ENCODE peak calls at places on chromosomes 1 and 21, in eight cellular contexts. One of them, this sample, is unnamed.

GRCh38 chr1:17168480-17168878 is 36.4 kb upstream of the PADI1 start:
- DNase-seq in GM13977: no peak
- DNase-seq in fibroblast of lung: peak; percentile 94
- DNase-seq in brain microvascular endothelial cell: peak; percentile 64
- DNase-seq in GM23338: no peak
- DNase-seq in neural crest cell: no peak
- DNase-seq in cardiac fibroblast: peak; percentile 74
- DNase-seq in lung: no peak
- DNase-seq in this sample: no peak

GRCh38 chr21:32884062-32884461 is 112.5 kb upstream of the PAXBP1 start:
- DNase-seq in GM23338: peak; percentile 59
- DNase-seq in neural crest cell: no peak
- DNase-seq in lung: no peak
- DNase-seq in GM13977: no peak
- DNase-seq in fibroblast of lung: no peak
- DNase-seq in brain microvascular endothelial cell: no peak
- DNase-seq in cardiac fibroblast: no peak
- DNase-seq in this sample: no peak

GRCh38 chr1:162285149-162285561 is 91.5 kb downstream of the SPATA46 start:
- DNase-seq in fibroblast of lung: peak; percentile 48
- DNase-seq in GM13977: no peak
- DNase-seq in cardiac fibroblast: no peak
- DNase-seq in lung: peak; percentile 74
- DNase-seq in neural crest cell: no peak
- DNase-seq in GM23338: peak; percentile 9
- DNase-seq in brain microvascular endothelial cell: no peak
- DNase-seq in this sample: no peak

GRCh38 chr1:184199036-184199796 is 147.7 kb downstream of the TSEN15 start:
- DNase-seq in brain microvascular endothelial cell: no peak
- DNase-seq in neural crest cell: no peak
- DNase-seq in GM13977: no peak
- DNase-seq in GM23338: no peak
- DNase-seq in cardiac fibroblast: no peak
- DNase-seq in lung: no peak
- DNase-seq in fibroblast of lung: peak; percentile 59
- DNase-seq in this sample: no peak

GRCh38 chr1:157852476-157852875 is 10.9 kb upstream of the CD5L start:
- DNase-seq in GM23338: no peak
- DNase-seq in cardiac fibroblast: no peak
- DNase-seq in neural crest cell: no peak
- DNase-seq in lung: no peak
- DNase-seq in brain microvascular endothelial cell: no peak
- DNase-seq in GM13977: no peak
- DNase-seq in fibroblast of lung: peak; percentile 78
- DNase-seq in this sample: no peak

GRCh38 chr1:205259998-205260397 is 32.3 kb downstream of the TMCC2 start:
- DNase-seq in neural crest cell: no peak
- DNase-seq in GM13977: no peak
- DNase-seq in lung: no peak
- DNase-seq in cardiac fibroblast: no peak
- DNase-seq in fibroblast of lung: no peak
- DNase-seq in brain microvascular endothelial cell: no peak
- DNase-seq in GM23338: no peak
- DNase-seq in this sample: no peak

GRCh38 chr1:207910678-207911354 is at the start of gene CD34:
- DNase-seq in brain microvascular endothelial cell: no peak
- DNase-seq in neural crest cell: peak; percentile 25
- DNase-seq in lung: no peak
- DNase-seq in cardiac fibroblast: peak; percentile 28
- DNase-seq in fibroblast of lung: peak; percentile 40
- DNase-seq in GM23338: peak; percentile 73
- DNase-seq in GM13977: no peak
- DNase-seq in this sample: no peak

GRCh38 chr1:112998592-112999235 is 42.7 kb upstream of the SLC16A1 start:
- DNase-seq in GM13977: no peak
- DNase-seq in brain microvascular endothelial cell: peak; percentile 80
- DNase-seq in neural crest cell: no peak
- DNase-seq in cardiac fibroblast: peak; percentile 98
- DNase-seq in fibroblast of lung: peak; percentile 82
- DNase-seq in lung: no peak
- DNase-seq in GM23338: no peak
- DNase-seq in this sample: peak; percentile 80

GRCh38 chr1:70153739-70154138 is 51.6 kb downstream of the LRRC40 start:
- DNase-seq in brain microvascular endothelial cell: no peak
- DNase-seq in neural crest cell: no peak
- DNase-seq in GM23338: no peak
- DNase-seq in fibroblast of lung: no peak
- DNase-seq in GM13977: no peak
- DNase-seq in lung: no peak
- DNase-seq in cardiac fibroblast: no peak
- DNase-seq in this sample: no peak

GRCh38 chr1:218521414-218522169 is 176.5 kb downstream of the TGFB2 start:
- DNase-seq in neural crest cell: peak; percentile 44
- DNase-seq in cardiac fibroblast: no peak
- DNase-seq in fibroblast of lung: no peak
- DNase-seq in brain microvascular endothelial cell: no peak
- DNase-seq in GM13977: peak; percentile 39
- DNase-seq in lung: peak; percentile 64
- DNase-seq in GM23338: peak; percentile 88
- DNase-seq in this sample: no peak

GRCh38 chr21:40254540-40255455 is 387.6 kb downstream of the PCP4 start:
- DNase-seq in GM13977: no peak
- DNase-seq in neural crest cell: no peak
- DNase-seq in brain microvascular endothelial cell: no peak
- DNase-seq in fibroblast of lung: peak; percentile 87
- DNase-seq in cardiac fibroblast: no peak
- DNase-seq in GM23338: no peak
- DNase-seq in lung: no peak
- DNase-seq in this sample: no peak

GRCh38 chr1:2921970-2922686 is 99.1 kb upstream of the ACTRT2 start:
- DNase-seq in GM23338: peak; percentile 38
- DNase-seq in brain microvascular endothelial cell: no peak
- DNase-seq in neural crest cell: no peak
- DNase-seq in cardiac fibroblast: no peak
- DNase-seq in GM13977: no peak
- DNase-seq in fibroblast of lung: no peak
- DNase-seq in lung: no peak
- DNase-seq in this sample: no peak

GRCh38 chr1:222798111-222798510 is 16.7 kb upstream of the DISP1 start:
- DNase-seq in lung: no peak
- DNase-seq in GM23338: no peak
- DNase-seq in GM13977: no peak
- DNase-seq in cardiac fibroblast: peak; percentile 70
- DNase-seq in brain microvascular endothelial cell: no peak
- DNase-seq in fibroblast of lung: peak; percentile 75
- DNase-seq in neural crest cell: no peak
- DNase-seq in this sample: no peak

GRCh38 chr21:40516336-40516735 is 330.6 kb downstream of the DSCAM start:
- DNase-seq in fibroblast of lung: no peak
- DNase-seq in neural crest cell: no peak
- DNase-seq in lung: no peak
- DNase-seq in GM13977: no peak
- DNase-seq in brain microvascular endothelial cell: no peak
- DNase-seq in cardiac fibroblast: no peak
- DNase-seq in GM23338: peak; percentile 52
- DNase-seq in this sample: no peak

GRCh38 chr1:150151291-150152181 is 1.8 kb downstream of the PLEKHO1 start:
- DNase-seq in lung: no peak
- DNase-seq in brain microvascular endothelial cell: no peak
- DNase-seq in GM13977: peak; percentile 58
- DNase-seq in GM23338: no peak
- DNase-seq in cardiac fibroblast: no peak
- DNase-seq in neural crest cell: no peak
- DNase-seq in fibroblast of lung: no peak
- DNase-seq in this sample: no peak

GRCh38 chr1:54153548-54154439 is 994 bp upstream of the CDCP2 start:
- DNase-seq in brain microvascular endothelial cell: peak; percentile 55
- DNase-seq in neural crest cell: no peak
- DNase-seq in fibroblast of lung: peak; percentile 64
- DNase-seq in lung: peak; percentile 50
- DNase-seq in GM23338: peak; percentile 64
- DNase-seq in cardiac fibroblast: peak; percentile 84
- DNase-seq in GM13977: no peak
- DNase-seq in this sample: no peak

GRCh38 chr1:42765832-42766722 is 751 bp downstream of the P3H1 start:
- DNase-seq in GM13977: no peak
- DNase-seq in lung: peak; percentile 41
- DNase-seq in fibroblast of lung: peak; percentile 84
- DNase-seq in GM23338: peak; percentile 81
- DNase-seq in neural crest cell: peak; percentile 37
- DNase-seq in brain microvascular endothelial cell: peak; percentile 76
- DNase-seq in cardiac fibroblast: peak; percentile 85
- DNase-seq in this sample: no peak

GRCh38 chr1:48761411-48761810 is 15.3 kb downstream of the BEND5 start:
- DNase-seq in brain microvascular endothelial cell: no peak
- DNase-seq in cardiac fibroblast: peak; percentile 3
- DNase-seq in fibroblast of lung: peak; percentile 70
- DNase-seq in GM23338: no peak
- DNase-seq in neural crest cell: no peak
- DNase-seq in GM13977: no peak
- DNase-seq in lung: no peak
- DNase-seq in this sample: no peak

GRCh38 chr1:21175670-21176581 is 771 bp downstream of the EIF4G3 start:
- DNase-seq in brain microvascular endothelial cell: no peak
- DNase-seq in GM23338: peak; percentile 58
- DNase-seq in lung: peak; percentile 41
- DNase-seq in neural crest cell: peak; percentile 23
- DNase-seq in GM13977: peak; percentile 55
- DNase-seq in cardiac fibroblast: peak; percentile 34
- DNase-seq in fibroblast of lung: no peak
- DNase-seq in this sample: no peak

GRCh38 chr1:183566026-183566425 is 24.2 kb downstream of the NCF2 start:
- DNase-seq in GM13977: no peak
- DNase-seq in neural crest cell: no peak
- DNase-seq in cardiac fibroblast: no peak
- DNase-seq in GM23338: no peak
- DNase-seq in brain microvascular endothelial cell: no peak
- DNase-seq in fibroblast of lung: no peak
- DNase-seq in lung: no peak
- DNase-seq in this sample: no peak

GRCh38 chr1:182397653-182398388 is 2.6 kb downstream of the TEDDM1 start:
- DNase-seq in GM13977: no peak
- DNase-seq in cardiac fibroblast: no peak
- DNase-seq in lung: peak; percentile 47
- DNase-seq in GM23338: no peak
- DNase-seq in neural crest cell: no peak
- DNase-seq in brain microvascular endothelial cell: no peak
- DNase-seq in fibroblast of lung: no peak
- DNase-seq in this sample: no peak

GRCh38 chr1:227317541-227318002 is 720 bp downstream of the CDC42BPA start:
- DNase-seq in GM23338: peak; percentile 82
- DNase-seq in fibroblast of lung: peak; percentile 65
- DNase-seq in cardiac fibroblast: peak; percentile 68
- DNase-seq in brain microvascular endothelial cell: peak; percentile 52
- DNase-seq in neural crest cell: peak; percentile 64
- DNase-seq in GM13977: peak; percentile 32
- DNase-seq in lung: peak; percentile 45
- DNase-seq in this sample: peak; percentile 87

GRCh38 chr1:179115181-179115580 is 33.3 kb downstream of the TOR3A start:
- DNase-seq in lung: no peak
- DNase-seq in neural crest cell: no peak
- DNase-seq in GM13977: no peak
- DNase-seq in cardiac fibroblast: no peak
- DNase-seq in GM23338: no peak
- DNase-seq in fibroblast of lung: no peak
- DNase-seq in brain microvascular endothelial cell: no peak
- DNase-seq in this sample: no peak

DNA sequence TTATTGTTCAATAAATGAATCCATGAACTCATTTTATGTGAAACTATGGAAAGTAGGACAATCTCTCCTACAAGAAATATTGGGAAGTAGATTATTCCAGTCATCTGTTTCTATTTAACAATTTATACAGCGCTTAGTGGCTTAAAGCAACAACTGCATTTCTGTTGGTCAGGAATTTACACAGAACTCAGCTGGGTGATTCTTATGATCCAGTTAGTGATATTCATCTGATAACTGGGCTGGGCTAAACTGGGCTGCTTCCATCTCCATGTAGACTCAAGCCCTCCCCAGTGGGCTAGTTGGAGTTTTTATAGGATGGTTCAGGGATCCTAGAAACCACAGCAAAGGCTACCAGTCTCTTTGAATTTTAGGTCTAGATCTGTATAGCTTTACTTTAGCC is 497.9 kb upstream of the NEGR1 start:
- DNase-seq in cardiac fibroblast: no peak
- DNase-seq in lung: no peak
- DNase-seq in GM13977: no peak
- DNase-seq in brain microvascular endothelial cell: no peak
- DNase-seq in fibroblast of lung: no peak
- DNase-seq in neural crest cell: no peak
- DNase-seq in GM23338: no peak
- DNase-seq in this sample: no peak
- TF ChIP-seq CTCF in cardiac fibroblast: no peak
- TF ChIP-seq CTCF in lung: no peak
- TF ChIP-seq CTCF in GM13977: no peak
- TF ChIP-seq CTCF in brain microvascular endothelial cell: no peak
- TF ChIP-seq CTCF in fibroblast of lung: no peak
- TF ChIP-seq CTCF in neural crest cell: no peak
- TF ChIP-seq CTCF in GM23338: no peak
- TF ChIP-seq CTCF in this sample: no peak

DNA sequence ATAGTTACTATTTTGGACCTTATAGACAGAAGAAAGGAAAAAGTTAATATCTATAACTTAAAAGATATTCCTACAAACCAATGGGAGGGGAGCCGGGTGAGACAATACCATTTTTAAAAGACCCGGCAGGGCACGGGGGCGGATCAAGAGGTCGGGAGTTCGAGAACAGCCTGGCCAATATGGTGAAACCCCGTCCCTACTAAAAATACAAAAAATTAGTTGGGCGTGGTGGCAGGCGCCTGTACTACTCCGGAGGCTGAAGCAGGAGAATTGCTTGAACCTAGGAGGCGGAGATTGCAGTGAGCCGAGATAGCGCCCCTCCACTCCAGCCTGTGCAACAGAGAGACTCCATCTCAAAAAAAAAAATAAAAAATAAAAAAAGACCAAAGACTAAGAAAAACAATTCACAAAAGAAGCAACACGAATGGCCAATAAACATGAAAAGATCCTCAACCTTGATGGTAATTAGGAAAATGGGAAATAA is 1.2 kb upstream of the PSMB2 start:
- DNase-seq in cardiac fibroblast: no peak
- DNase-seq in fibroblast of lung: no peak
- DNase-seq in neural crest cell: no peak
- DNase-seq in GM13977: no peak
- DNase-seq in lung: no peak
- DNase-seq in brain microvascular endothelial cell: peak; percentile 4
- DNase-seq in GM23338: no peak
- DNase-seq in this sample: no peak
- TF ChIP-seq CTCF in cardiac fibroblast: no peak
- TF ChIP-seq CTCF in fibroblast of lung: no peak
- TF ChIP-seq CTCF in neural crest cell: no peak
- TF ChIP-seq CTCF in GM13977: no peak
- TF ChIP-seq CTCF in lung: no peak
- TF ChIP-seq CTCF in brain microvascular endothelial cell: no peak
- TF ChIP-seq CTCF in GM23338: no peak
- TF ChIP-seq CTCF in this sample: no peak

GRCh38 chr1:105909811-105910210 is 1146.7 kb upstream of the PRMT6 start:
- DNase-seq in neural crest cell: no peak
- DNase-seq in fibroblast of lung: no peak
- DNase-seq in brain microvascular endothelial cell: no peak
- DNase-seq in GM23338: peak; percentile 50
- DNase-seq in lung: no peak
- DNase-seq in cardiac fibroblast: no peak
- DNase-seq in GM13977: no peak
- DNase-seq in this sample: no peak
- TF ChIP-seq CTCF in neural crest cell: no peak
- TF ChIP-seq CTCF in fibroblast of lung: no peak
- TF ChIP-seq CTCF in brain microvascular endothelial cell: no peak
- TF ChIP-seq CTCF in GM23338: peak; percentile 44
- TF ChIP-seq CTCF in lung: no peak
- TF ChIP-seq CTCF in cardiac fibroblast: no peak
- TF ChIP-seq CTCF in GM13977: peak; percentile 40
- TF ChIP-seq CTCF in this sample: no peak

GRCh38 chr1:231604276-231604621 is 22.3 kb upstream of the DISC1 start:
- DNase-seq in lung: no peak
- DNase-seq in brain microvascular endothelial cell: no peak
- DNase-seq in neural crest cell: no peak
- DNase-seq in GM23338: no peak
- DNase-seq in GM13977: no peak
- DNase-seq in cardiac fibroblast: no peak
- DNase-seq in fibroblast of lung: no peak
- DNase-seq in this sample: no peak
- TF ChIP-seq CTCF in lung: no peak
- TF ChIP-seq CTCF in brain microvascular endothelial cell: no peak
- TF ChIP-seq CTCF in neural crest cell: no peak
- TF ChIP-seq CTCF in GM23338: no peak
- TF ChIP-seq CTCF in GM13977: no peak
- TF ChIP-seq CTCF in cardiac fibroblast: no peak
- TF ChIP-seq CTCF in fibroblast of lung: no peak
- TF ChIP-seq CTCF in this sample: no peak